ENCODE peak calls at places on chromosomes 13 and 19, in five cellular contexts. N is activated naive CD4-positive, alpha-beta T cell treated with anti-CD3 and anti-CD28 coated beads for 36 hours; M is T-helper 2 cell; A is activated CD4-positive, alpha-beta T cell treated with anti-CD3 and anti-CD28 coated beads for 24 hours; Q is T follicular helper cell. T is an unnamed sample.

GRCh38 chr13:46640843-46641242 is 87.9 kb downstream of the LRCH1 start:
- DNase-seq in N (no peak), M (no peak), A (no peak), Q (no peak), T (no peak)

GRCh38 chr13:108944760-108945159 is 315.3 kb downstream of the MYO16 start:
- DNase-seq in N (no peak), M (no peak), A (no peak), Q (no peak), T (no peak)

GRCh38 chr13:98059276-98059675 is 83.6 kb upstream of the FARP1 start:
- DNase-seq in N (no peak), M (no peak), A (no peak), Q (no peak), T (no peak)

GRCh38 chr13:75596657-75597182 is 39.4 kb upstream of the LMO7 start:
- DNase-seq in N (no peak), M (no peak), A (no peak), Q (no peak), T (no peak)

GRCh38 chr13:60431108-60431700 is 34.2 kb downstream of the TDRD3 start:
- DNase-seq in N (no peak), M (no peak), A (no peak), Q (no peak), T (no peak)

GRCh38 chr13:104171132-104171531 is 1104.9 kb upstream of the SLC10A2 start:
- DNase-seq in N (no peak), M (no peak), A (no peak), Q (no peak), T (no peak)

GRCh38 chr13:97978661-97979450 is 25.4 kb downstream of the IPO5 start:
- DNase-seq in N (no peak), M (no peak), A (no peak), Q (no peak), T (no peak)

GRCh38 chr19:52270266-52270885 is 989 bp downstream of the ZNF766 start:
- DNase-seq in N (peak), M (no peak), A (no peak), Q (no peak), T (peak)

GRCh38 chr13:112931028-112931934 is 37.7 kb upstream of the MCF2L start:
- DNase-seq in N (no peak), M (no peak), A (no peak), Q (no peak), T (no peak)

GRCh38 chr19:38596057-38596981 is 21.4 kb downstream of the MAP4K1 start:
- DNase-seq in N (peak), M (no peak), A (peak), Q (no peak), T (no peak)

GRCh38 chr13:31870511-31870910 is 131.2 kb downstream of the RXFP2 start:
- DNase-seq in N (no peak), M (no peak), A (no peak), Q (no peak), T (no peak)

GRCh38 chr19:6556480-6556879 is 25.7 kb downstream of the TNFSF9 start:
- DNase-seq in N (peak), M (no peak), A (no peak), Q (no peak), T (no peak)

GRCh38 chr13:36337938-36338337 is 8.3 kb downstream of the SPART start:
- DNase-seq in N (no peak), M (no peak), A (no peak), Q (no peak), T (no peak)

T was measured in T-helper 1 cell.